ENCODE peak calls at places on chromosomes 2 and 18, in four cellular contexts. C is SK-N-SH, W is neural progenitor cell, S is GM23338. I is an unnamed sample.

GRCh38 chr2:28709101-28709500 is 42.5 kb upstream of the PPP1CB start:
- DNase-seq in C (no peak), W (no peak), S (no peak), I (no peak)

GRCh38 chr18:32366586-32367538 is 103.8 kb downstream of the GAREM1 start:
- DNase-seq in C (no peak), W (no peak), S (no peak), I (no peak)

GRCh38 chr18:32277492-32277988 is 87.7 kb downstream of the MEP1B start:
- DNase-seq in C (no peak), W (no peak), S (no peak), I (no peak)

GRCh38 chr2:28621172-28622100 is 125.6 kb downstream of the PLB1 start:
- DNase-seq in C (peak), W (peak), S (peak), I (peak)

GRCh38 chr18:31634331-31634713 is 42.6 kb downstream of the TTR start:
- DNase-seq in C (no peak), W (no peak), S (no peak), I (peak)

GRCh38 chr2:60867848-60868247 is 13.5 kb upstream of the REL start:
- DNase-seq in C (no peak), W (no peak), S (no peak), I (no peak)

GRCh38 chr2:105573490-105573889 is 171.2 kb upstream of the NCK2 start:
- DNase-seq in C (no peak), W (no peak), S (no peak), I (peak)

GRCh38 chr2:8645176-8645831 is 36.6 kb upstream of the ID2 start:
- DNase-seq in C (no peak), W (no peak), S (no peak), I (no peak)

GRCh38 chr2:203340791-203341487 is 12.7 kb downstream of the ABI2 start:
- DNase-seq in C (no peak), W (peak), S (peak), I (no peak)

GRCh38 chr2:84958135-84959044 is 12.6 kb upstream of the KCMF1 start:
- DNase-seq in C (no peak), W (peak), S (peak), I (no peak)

GRCh38 chr18:46856975-46857374 is 60.3 kb downstream of the PIAS2 start:
- DNase-seq in C (no peak), W (no peak), S (no peak), I (no peak)

GRCh38 chr2:12965540-12966269 is 249.0 kb downstream of the TRIB2 start:
- DNase-seq in C (peak), W (no peak), S (no peak), I (peak)

GRCh38 chr2:208142255-208142924 is 3.6 kb downstream of the CRYGB start:
- DNase-seq in C (peak), W (no peak), S (no peak), I (no peak)

GRCh38 chr2:113014067-113014466 is 8.8 kb downstream of the IL36A start:
- DNase-seq in C (no peak), W (no peak), S (no peak), I (no peak)

GRCh38 chr2:142037744-142038143 is 93.1 kb downstream of the LRP1B start:
- DNase-seq in C (no peak), W (peak), S (peak), I (no peak)

GRCh38 chr2:165833156-165833555 is 39.1 kb upstream of the GALNT3 start:
- DNase-seq in C (no peak), W (no peak), S (no peak), I (no peak)

GRCh38 chr18:40529478-40529877 is 1425.6 kb upstream of the PIK3C3 start:
- DNase-seq in C (no peak), W (no peak), S (peak), I (peak)

GRCh38 chr2:225177098-225177497 is 134.8 kb upstream of the DOCK10 start:
- DNase-seq in C (no peak), W (no peak), S (no peak), I (no peak)
- TF ChIP-seq CTCF in C (no peak), W (no peak), S (no peak), I (no peak)

GRCh38 chr2:132632000-132632649 is 37.9 kb downstream of the LYPD1 start:
- DNase-seq in C (no peak), W (no peak), S (no peak), I (no peak)
- TF ChIP-seq EZH2phosphoT487 in C (no peak), W (no peak), S (no peak), I (no peak)

GRCh38 chr2:187174582-187174981 is 273.5 kb downstream of the CALCRL start:
- DNase-seq in C (peak), W (no peak), S (peak), I (no peak)
- TF ChIP-seq CTCF in C (peak), W (peak), S (peak), I (peak)

GRCh38 chr18:78913395-78913794 is 66.2 kb upstream of the SALL3 start:
- DNase-seq in C (no peak), W (no peak), S (no peak), I (no peak)

GRCh38 chr18:78912862-78913261 is 66.8 kb upstream of the SALL3 start:
- DNase-seq in C (no peak), W (no peak), S (no peak), I (no peak)

GRCh38 chr18:78911751-78912283 is 67.8 kb upstream of the SALL3 start:
- DNase-seq in C (no peak), W (no peak), S (no peak), I (no peak)

GRCh38 chr18:78913830-78914585 is 65.6 kb upstream of the SALL3 start:
- DNase-seq in C (no peak), W (no peak), S (no peak), I (no peak)

GRCh38 chr18:78912336-78912735 is 67.3 kb upstream of the SALL3 start:
- DNase-seq in C (no peak), W (no peak), S (no peak), I (no peak)
- TF ChIP-seq EZH2phosphoT487 in C (no peak), W (no peak), S (no peak), I (no peak)

GRCh38 chr2:40957508-40957907 is 505.6 kb upstream of the SLC8A1 start:
- DNase-seq in C (no peak), W (no peak), S (no peak), I (no peak)

GRCh38 chr2:40953341-40953740 is 501.5 kb upstream of the SLC8A1 start:
- DNase-seq in C (no peak), W (no peak), S (no peak), I (no peak)

GRCh38 chr2:40955042-40955441 is 503.2 kb upstream of the SLC8A1 start:
- DNase-seq in C (no peak), W (no peak), S (no peak), I (no peak)

GRCh38 chr2:40955635-40956034 is 503.7 kb upstream of the SLC8A1 start:
- DNase-seq in C (no peak), W (no peak), S (no peak), I (no peak)
- TF ChIP-seq CTCF in C (no peak), W (no peak), S (no peak), I (no peak)

GRCh38 chr2:96534701-96535181 is 1.8 kb upstream of the ARID5A start:
- DNase-seq in C (peak), W (no peak), S (no peak), I (no peak)

GRCh38 chr2:96532641-96533291 is 3.8 kb upstream of the ARID5A start:
- DNase-seq in C (no peak), W (no peak), S (no peak), I (no peak)

GRCh38 chr2:96534131-96534530 is 2.4 kb upstream of the ARID5A start:
- DNase-seq in C (no peak), W (no peak), S (no peak), I (no peak)

GRCh38 chr2:96531872-96532505 is 4.6 kb upstream of the ARID5A start:
- DNase-seq in C (peak), W (peak), S (peak), I (peak)

DNA sequence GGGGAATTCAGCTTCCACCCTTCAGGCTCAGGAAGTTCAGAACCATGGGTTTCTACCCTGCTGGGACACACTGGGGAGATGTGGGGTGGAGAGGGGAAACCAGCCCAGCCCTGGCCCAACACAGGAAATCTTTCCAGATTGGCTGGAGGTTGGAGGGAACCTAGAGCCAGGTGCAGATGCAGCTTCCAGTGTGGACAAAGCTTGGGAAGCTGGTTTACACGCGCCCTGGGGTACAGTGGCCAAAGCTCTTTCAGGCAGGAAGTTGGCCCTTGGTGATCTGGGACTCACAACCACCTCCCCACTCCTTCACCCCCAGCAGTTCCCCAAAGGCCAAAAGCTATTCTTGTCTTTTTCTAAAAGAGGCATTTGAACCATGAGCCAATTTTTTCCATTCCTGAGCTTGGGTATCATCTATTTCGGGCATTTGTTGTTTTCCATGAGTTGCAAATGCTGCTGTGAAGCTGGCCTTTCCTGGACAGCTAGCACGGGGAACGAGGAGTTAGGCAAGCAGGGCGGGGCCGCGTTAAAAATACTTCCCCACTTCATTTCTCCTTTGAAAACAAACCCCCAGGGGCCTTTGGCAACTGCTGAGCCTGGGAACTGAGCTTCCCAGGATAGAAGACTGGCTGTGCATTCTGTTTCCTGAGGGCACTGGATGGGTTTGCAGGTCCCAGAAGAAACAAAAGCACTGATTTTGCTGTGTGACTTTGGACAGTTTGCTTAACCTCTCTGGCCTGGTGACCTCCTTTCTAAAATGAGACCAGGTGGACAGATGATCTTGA is 3.1 kb upstream of the ARID5A start:
- DNase-seq in C (no peak), W (no peak), S (no peak), I (no peak)
- TF ChIP-seq EZH2phosphoT487 in C (no peak), W (no peak), S (no peak), I (no peak)

I was measured in MM.1S.